ENCODE peak calls at places on chromosome 13, in ten cellular contexts. Y is RWPE1; N is fibroblast of mammary gland; F is fibroblast of lung; Z is RWPE2; J is AG04449; L is fibroblast of pulmonary artery; H is activated CD8-positive, alpha-beta T cell treated with anti-CD3 and anti-CD28 coated beads for 36 hours; T is omental fat pad; P is right lobe of liver. W is an unnamed sample.

GRCh38 chr13:99467764-99468163 is 33.5 kb upstream of the TM9SF2 start:
- DNase-seq in T (no peak), Y (peak), J (no peak), Z (no peak), H (no peak), P (no peak), F (peak), N (peak), L (peak), W (no peak)

GRCh38 chr13:35379663-35380062 is 96.8 kb downstream of the MAB21L1 start:
- DNase-seq in Z (no peak), N (no peak), P (no peak), J (no peak), Y (no peak), T (no peak), H (no peak), F (no peak), L (no peak), W (no peak)

GRCh38 chr13:94660695-94661324 is 51.5 kb downstream of the SOX21 start:
- DNase-seq in T (no peak), Z (no peak), N (peak), J (no peak), P (no peak), H (peak), L (peak), Y (no peak), F (peak), W (peak)

GRCh38 chr13:114259374-114259773 is 22.0 kb upstream of the UPF3A start:
- DNase-seq in N (no peak), Y (no peak), L (no peak), T (no peak), J (no peak), P (no peak), H (no peak), F (no peak), Z (no peak), W (no peak)

GRCh38 chr13:89380101-89380500 is 1708.9 kb downstream of the SLITRK5 start:
- DNase-seq in J (no peak), Z (no peak), F (no peak), L (no peak), N (no peak), T (no peak), Y (peak), P (no peak), H (no peak), W (no peak)

GRCh38 chr13:89205856-89206255 is 1534.7 kb downstream of the SLITRK5 start:
- DNase-seq in J (no peak), F (no peak), H (no peak), L (no peak), N (no peak), Y (no peak), P (no peak), Z (no peak), T (no peak), W (no peak)

GRCh38 chr13:89034015-89034414 is 1362.8 kb downstream of the SLITRK5 start:
- DNase-seq in Z (no peak), T (no peak), N (no peak), P (no peak), H (no peak), Y (no peak), J (no peak), L (no peak), F (no peak), W (no peak)

GRCh38 chr13:106561551-106562170 is 6.3 kb downstream of the ARGLU1 start:
- DNase-seq in T (no peak), F (peak), N (peak), J (no peak), Y (no peak), Z (no peak), L (peak), P (no peak), H (peak), W (peak)

GRCh38 chr13:66543780-66544179 is 686.4 kb downstream of the PCDH9 start:
- DNase-seq in J (no peak), Y (no peak), F (no peak), N (no peak), T (no peak), L (no peak), H (no peak), P (no peak), Z (no peak), W (no peak)
- TF ChIP-seq CTCF in J (no peak), Y (no peak), F (no peak), N (no peak), T (no peak), L (no peak), H (no peak), P (peak), Z (peak), W (peak)

GRCh38 chr13:100941811-100942361 is 267.3 kb upstream of the TMTC4 start:
- DNase-seq in T (no peak), N (no peak), Z (no peak), H (no peak), F (peak), P (no peak), Y (no peak), J (no peak), L (no peak), W (no peak)

GRCh38 chr13:100946588-100946987 is 272.0 kb upstream of the TMTC4 start:
- DNase-seq in L (no peak), Y (no peak), T (no peak), F (no peak), N (no peak), H (no peak), J (no peak), P (no peak), Z (no peak), W (no peak)

GRCh38 chr13:100944791-100945345 is 270.3 kb upstream of the TMTC4 start:
- DNase-seq in H (no peak), F (no peak), L (no peak), T (no peak), Y (no peak), N (no peak), Z (no peak), J (no peak), P (no peak), W (no peak)

GRCh38 chr13:100941377-100941776 is 266.8 kb upstream of the TMTC4 start:
- DNase-seq in Y (no peak), Z (no peak), N (no peak), F (no peak), L (no peak), J (no peak), T (no peak), H (no peak), P (no peak), W (no peak)
- TF ChIP-seq CTCF in Y (no peak), Z (no peak), N (no peak), F (no peak), L (no peak), J (no peak), T (no peak), H (no peak), P (no peak), W (no peak)

GRCh38 chr13:88000239-88000638 is 329.1 kb downstream of the SLITRK5 start:
- DNase-seq in L (no peak), Z (no peak), F (peak), Y (no peak), J (no peak), T (no peak), P (no peak), N (peak), H (no peak), W (no peak)

GRCh38 chr13:87999141-87999765 is 328.1 kb downstream of the SLITRK5 start:
- DNase-seq in J (no peak), N (peak), Z (no peak), L (peak), T (no peak), Y (peak), P (no peak), F (peak), H (no peak), W (no peak)

GRCh38 chr13:87999791-88000190 is 328.6 kb downstream of the SLITRK5 start:
- DNase-seq in H (no peak), L (peak), P (no peak), T (no peak), N (peak), Z (no peak), Y (no peak), J (no peak), F (no peak), W (no peak)

GRCh38 chr13:88000787-88001186 is 329.6 kb downstream of the SLITRK5 start:
- DNase-seq in Y (no peak), J (no peak), F (no peak), Z (no peak), P (no peak), L (no peak), N (no peak), H (no peak), T (no peak), W (no peak)

DNA sequence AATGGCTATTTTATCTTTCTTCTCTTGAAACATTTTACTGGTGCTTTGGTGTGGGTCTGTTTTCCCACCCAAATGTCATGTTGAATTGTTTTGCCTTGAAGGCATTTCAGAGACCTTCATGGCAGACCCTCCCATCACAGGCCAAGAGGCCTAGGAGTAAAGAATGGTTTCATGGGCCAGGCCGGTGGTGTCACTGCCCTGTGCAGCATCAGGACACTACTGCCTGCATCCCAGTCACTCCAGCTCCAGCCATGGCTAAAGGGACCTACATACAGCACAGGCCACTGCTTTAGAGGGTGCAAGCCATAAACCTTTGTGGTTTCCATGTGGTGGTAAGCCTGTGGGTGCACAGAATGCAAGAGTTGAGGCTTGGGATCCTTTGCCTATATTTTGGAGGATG is 326.9 kb downstream of the SLITRK5 start:
- DNase-seq in Z (no peak), Y (no peak), L (no peak), F (no peak), N (no peak), P (no peak), H (no peak), J (no peak), T (no peak), W (no peak)
- TF ChIP-seq CTCF in Z (no peak), Y (no peak), L (no peak), F (no peak), N (no peak), P (no peak), H (no peak), J (no peak), T (no peak), W (no peak)

GRCh38 chr13:49553888-49554287 is 31.5 kb downstream of the RCBTB1 start:
- DNase-seq in P (no peak), Y (no peak), Z (no peak), J (no peak), H (no peak), N (no peak), T (no peak), L (no peak), F (no peak), W (no peak)

GRCh38 chr13:49549289-49549688 is 36.1 kb downstream of the RCBTB1 start:
- DNase-seq in Y (no peak), P (no peak), Z (no peak), L (no peak), H (no peak), F (no peak), N (no peak), J (no peak), T (no peak), W (no peak)

GRCh38 chr13:49551245-49551644 is 34.1 kb downstream of the RCBTB1 start:
- DNase-seq in Z (no peak), T (no peak), N (no peak), J (no peak), H (no peak), Y (no peak), P (no peak), F (no peak), L (no peak), W (no peak)

GRCh38 chr13:49559006-49559405 is 26.4 kb downstream of the RCBTB1 start:
- DNase-seq in N (no peak), L (no peak), H (no peak), F (no peak), Y (no peak), J (no peak), Z (no peak), P (no peak), T (no peak), W (no peak)

DNA sequence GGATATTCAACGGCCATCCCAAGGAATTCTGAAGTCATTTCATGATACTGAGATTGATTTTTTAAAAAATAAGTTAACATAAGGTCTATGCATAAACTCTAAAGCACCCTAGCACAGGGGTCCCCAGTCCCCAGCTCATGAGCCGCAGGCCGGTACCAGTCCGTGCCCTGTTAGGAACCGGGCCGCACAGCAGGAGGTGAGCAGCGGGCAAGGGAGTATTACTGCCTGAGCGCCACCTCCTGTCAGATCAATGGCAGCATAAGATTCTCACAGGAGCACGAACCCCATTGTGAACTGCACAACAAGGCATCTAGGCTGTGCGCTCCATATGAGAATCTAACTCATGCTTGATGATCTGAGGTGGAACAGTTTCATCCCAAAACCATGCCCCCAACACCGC is 31.0 kb downstream of the RCBTB1 start:
- DNase-seq in J (no peak), Z (no peak), T (no peak), F (no peak), H (no peak), P (no peak), Y (no peak), L (no peak), N (no peak), W (no peak)
- TF ChIP-seq CTCF in J (no peak), Z (no peak), T (no peak), F (no peak), H (no peak), P (no peak), Y (no peak), L (no peak), N (no peak), W (no peak)

GRCh38 chr13:71067164-71067815 is 799.7 kb downstream of the DACH1 start:
- DNase-seq in N (no peak), H (no peak), P (no peak), F (no peak), J (no peak), Z (no peak), T (no peak), Y (no peak), L (no peak), W (no peak)
- TF ChIP-seq CTCF in N (no peak), H (no peak), P (no peak), F (no peak), J (no peak), Z (no peak), T (no peak), Y (no peak), L (no peak), W (no peak)

GRCh38 chr13:28837111-28837510 is 17.0 kb downstream of the MTUS2 start:
- DNase-seq in N (no peak), L (no peak), F (no peak), P (no peak), Y (no peak), Z (no peak), H (no peak), T (no peak), J (no peak), W (no peak)
- TF ChIP-seq CTCF in N (no peak), L (no peak), F (no peak), P (no peak), Y (no peak), Z (no peak), H (no peak), T (no peak), J (no peak), W (no peak)

GRCh38 chr13:51770681-51771417 is 33.1 kb downstream of the DHRS12 start:
- DNase-seq in H (no peak), Z (no peak), N (no peak), Y (no peak), P (no peak), T (no peak), L (no peak), F (no peak), J (no peak), W (no peak)

GRCh38 chr13:51772105-51772455 is 31.9 kb downstream of the DHRS12 start:
- DNase-seq in F (no peak), N (no peak), Y (no peak), L (no peak), P (no peak), T (no peak), H (no peak), J (no peak), Z (no peak), W (no peak)

GRCh38 chr13:51770160-51770559 is 33.8 kb downstream of the DHRS12 start:
- DNase-seq in Y (no peak), T (no peak), L (no peak), P (no peak), J (no peak), Z (no peak), F (no peak), N (no peak), H (no peak), W (no peak)

GRCh38 chr13:51772781-51773180 is 31.2 kb downstream of the DHRS12 start:
- DNase-seq in L (no peak), H (no peak), T (no peak), Z (no peak), N (no peak), J (no peak), Y (no peak), P (no peak), F (no peak), W (no peak)

DNA sequence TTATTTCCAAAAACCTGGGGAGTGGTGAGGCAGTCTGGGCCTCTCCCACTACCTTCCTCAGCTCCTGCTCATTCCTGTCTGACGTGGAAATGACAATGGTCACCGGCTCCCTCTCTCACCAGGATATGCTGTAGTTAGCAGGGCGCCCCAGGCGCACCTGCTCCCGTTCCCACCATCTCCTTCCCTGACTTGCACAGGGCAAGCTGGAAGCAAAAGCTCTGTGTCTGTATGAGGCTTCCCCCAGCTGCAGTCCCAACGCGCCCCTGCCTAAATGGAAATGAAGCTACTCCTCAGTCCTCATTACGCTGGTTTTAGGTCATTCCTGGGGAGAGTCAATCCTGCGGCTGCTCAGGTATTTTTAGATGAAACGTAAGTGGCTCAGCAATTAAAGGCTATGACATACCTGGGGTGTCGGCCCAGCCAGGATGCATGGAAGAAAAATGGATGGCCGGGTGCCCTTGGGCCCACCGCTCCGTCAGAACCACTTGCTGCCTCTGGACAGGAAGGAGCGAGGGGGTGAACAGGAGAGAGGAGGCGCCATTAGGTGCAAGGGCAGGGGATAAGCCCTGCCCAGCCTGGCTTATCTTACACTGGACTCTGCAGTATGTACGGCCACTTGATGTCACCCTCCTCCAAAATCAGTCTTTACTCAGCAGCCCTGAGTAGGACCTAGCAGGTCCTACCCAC is 32.4 kb downstream of the DHRS12 start:
- DNase-seq in L (no peak), Z (no peak), J (no peak), P (no peak), Y (no peak), F (no peak), H (no peak), T (no peak), N (no peak), W (no peak)
- TF ChIP-seq CTCF in L (no peak), Z (no peak), J (no peak), P (no peak), Y (no peak), F (no peak), H (no peak), T (no peak), N (no peak), W (no peak)

W was measured in GM20000.